ENCODE peak calls at places on chromosomes 3 and 15, in four cellular contexts. X is T1000, P is NCI-H2171 treated with DMSO at 0.1 percent for 48 hours, B is NCI-H1694. K is an unnamed sample.
A peak's percentile ranks its signal among the peaks of the same experiment; 100 is the strongest.

GRCh38 chr3:38582316-38582715 is 67.2 kb downstream of the SCN5A start:
- DNase-seq in P (no peak), B (no peak), X (no peak), K (no peak)

GRCh38 chr3:13273604-13274105 is 146.5 kb downstream of the NUP210 start:
- DNase-seq in X (no peak), B (no peak), P (no peak), K (no peak)

GRCh38 chr3:58104712-58105111 is 96.5 kb downstream of the FLNB start:
- DNase-seq in X (no peak), P (peak; percentile 5), B (no peak), K (no peak)

GRCh38 chr15:28977377-28978010 is 91.7 kb downstream of the APBA2 start:
- DNase-seq in B (no peak), X (peak; percentile 2), P (no peak), K (peak; percentile 90)

GRCh38 chr3:177256991-177257390 is 59.7 kb upstream of the TBL1XR1 start:
- DNase-seq in P (no peak), B (no peak), X (no peak), K (peak; percentile 28)

GRCh38 chr3:165202995-165203394 is 6.8 kb upstream of the SLITRK3 start:
- DNase-seq in P (no peak), B (no peak), X (no peak), K (no peak)

GRCh38 chr15:51759557-51760070 is 8.2 kb downstream of the TMOD2 start:
- DNase-seq in X (no peak), P (peak; percentile 73), B (no peak), K (peak; percentile 96)

GRCh38 chr3:49899815-49900214 is 3.9 kb downstream of the MST1R start:
- DNase-seq in P (no peak), X (no peak), B (peak; percentile 39), K (no peak)

GRCh38 chr15:95591270-95591669 is 739.2 kb upstream of the NR2F2 start:
- DNase-seq in X (no peak), P (no peak), B (no peak), K (no peak)

GRCh38 chr15:41494922-41495735 is 1.5 kb downstream of the ITPKA start:
- DNase-seq in P (no peak), B (no peak), X (no peak), K (no peak)

GRCh38 chr3:184537885-184538599 is 23.5 kb upstream of the EPHB3 start:
- DNase-seq in P (no peak), X (no peak), B (no peak), K (no peak)

GRCh38 chr3:90091557-90091956 is 984.1 kb downstream of the EPHA3 start:
- DNase-seq in X (peak; percentile 53), P (no peak), B (peak; percentile 21), K (peak; percentile 77)

GRCh38 chr3:49681543-49681942 is 7.4 kb downstream of the APEH start:
- DNase-seq in X (no peak), P (no peak), B (no peak), K (no peak)

GRCh38 chr15:53716909-53717878 is 42.3 kb downstream of the WDR72 start:
- DNase-seq in P (peak; percentile 23), X (no peak), B (peak; percentile 25), K (peak; percentile 2)

GRCh38 chr15:28885630-28886430 is at the start of gene APBA2:
- DNase-seq in B (no peak), X (no peak), P (peak; percentile 50), K (no peak)

GRCh38 chr15:45534821-45535220 is 12.3 kb upstream of the SLC30A4 start:
- DNase-seq in B (no peak), X (no peak), P (no peak), K (no peak)

GRCh38 chr15:72323752-72324151 is 3.8 kb upstream of the CELF6 start:
- DNase-seq in X (no peak), B (no peak), P (no peak), K (no peak)

GRCh38 chr3:138694287-138695007 is 85.9 kb downstream of the FAIM start:
- DNase-seq in X (peak; percentile 69), B (no peak), P (no peak), K (peak; percentile 96)

GRCh38 chr3:13885704-13886010 is 5.8 kb upstream of the WNT7A start:
- DNase-seq in X (no peak), P (no peak), B (no peak), K (no peak)

GRCh38 chr3:128859573-128860154 is 19.8 kb upstream of the ACAD9 start:
- DNase-seq in P (no peak), B (no peak), X (no peak), K (no peak)

GRCh38 chr15:68676011-68676605 is 97.3 kb downstream of the CORO2B start:
- DNase-seq in B (no peak), P (no peak), X (no peak), K (no peak)

GRCh38 chr3:160395297-160395696 is 3.7 kb downstream of the IFT80 start:
- DNase-seq in P (no peak), B (no peak), X (no peak), K (no peak)

GRCh38 chr15:68292967-68293366 is 15.4 kb downstream of the FEM1B start:
- DNase-seq in X (no peak), B (no peak), P (no peak), K (no peak)

GRCh38 chr3:147799601-147800000 is 390.4 kb downstream of the ZIC1 start:
- DNase-seq in X (no peak), P (no peak), B (no peak), K (no peak)

GRCh38 chr3:55042591-55042990 is 114.7 kb upstream of the LRTM1 start:
- DNase-seq in P (no peak), B (no peak), X (no peak), K (no peak)

GRCh38 chr15:69823223-69823907 is 274.4 kb downstream of the TLE3 start:
- DNase-seq in B (no peak), X (no peak), P (no peak), K (no peak)

GRCh38 chr15:87638554-87639083 is 617.9 kb downstream of the NTRK3 start:
- DNase-seq in X (no peak), P (no peak), B (no peak), K (no peak)

GRCh38 chr15:67882487-67883227 is 42.8 kb upstream of the RNU6-1 start:
- DNase-seq in P (no peak), X (no peak), B (no peak), K (no peak)

GRCh38 chr3:189311521-189311920 is 139.8 kb downstream of the TPRG1 start:
- DNase-seq in P (peak; percentile 71), X (no peak), B (no peak), K (no peak)

GRCh38 chr3:152944671-152945070 is 109.7 kb downstream of the P2RY1 start:
- DNase-seq in B (no peak), X (no peak), P (no peak), K (no peak)

GRCh38 chr3:38655708-38656300 is 6.3 kb upstream of the SCN5A start:
- DNase-seq in B (no peak), P (peak; percentile 56), X (no peak), K (no peak)

GRCh38 chr3:170560296-170560695 is 25.6 kb downstream of the SLC7A14 start:
- DNase-seq in P (no peak), X (no peak), B (no peak), K (no peak)

GRCh38 chr3:157081681-157082210 is 78.2 kb downstream of the CCNL1 start:
- DNase-seq in X (no peak), P (no peak), B (no peak), K (peak; percentile 88)